ENCODE peak calls at places on chromosome 1, in nine cellular contexts. W, F, U, I, V, L, Q, A and D are unnamed samples.

GRCh38 chr1:160710531-160711252 is 930 bp downstream of the CD48 start:
- DNase-seq in W (no peak), F (no peak), U (no peak), I (no peak), V (no peak), L (peak), Q (no peak), A (no peak), D (no peak)

GRCh38 chr1:56396524-56397067 is 182.8 kb downstream of the PLPP3 start:
- DNase-seq in W (no peak), F (no peak), U (no peak), I (no peak), V (no peak), L (no peak), Q (no peak), A (no peak), D (no peak)

GRCh38 chr1:227728892-227729143 is 6.3 kb downstream of the JMJD4 start:
- DNase-seq in W (no peak), F (no peak), U (no peak), I (no peak), V (no peak), L (no peak), Q (no peak), A (no peak), D (no peak)

GRCh38 chr1:58515794-58516401 is 30.6 kb downstream of the OMA1 start:
- DNase-seq in W (peak), F (peak), U (peak), I (peak), V (peak), L (peak), Q (peak), A (peak), D (peak)

GRCh38 chr1:159229486-159229885 is 24.8 kb downstream of the ACKR1 start:
- DNase-seq in W (no peak), F (no peak), U (no peak), I (no peak), V (no peak), L (no peak), Q (no peak), A (no peak), D (no peak)

GRCh38 chr1:53519412-53519811 is 60.2 kb downstream of the DMRTB1 start:
- DNase-seq in W (no peak), F (no peak), U (peak), I (peak), V (no peak), L (no peak), Q (no peak), A (no peak), D (no peak)

GRCh38 chr1:119779869-119780356 is 11.2 kb upstream of the HMGCS2 start:
- DNase-seq in W (peak), F (no peak), U (peak), I (no peak), V (no peak), L (no peak), Q (no peak), A (peak), D (peak)

GRCh38 chr1:54711536-54711935 is 4.1 kb upstream of the TTC4 start:
- DNase-seq in W (no peak), F (no peak), U (no peak), I (no peak), V (no peak), L (no peak), Q (no peak), A (no peak), D (no peak)

GRCh38 chr1:87137342-87137739 is 191.3 kb upstream of the LMO4 start:
- DNase-seq in W (no peak), F (no peak), U (no peak), I (no peak), V (no peak), L (no peak), Q (no peak), A (no peak), D (no peak)

GRCh38 chr1:176976236-176976635 is 188.3 kb downstream of the ASTN1 start:
- DNase-seq in W (no peak), F (no peak), U (no peak), I (peak), V (no peak), L (no peak), Q (no peak), A (no peak), D (no peak)

DNA sequence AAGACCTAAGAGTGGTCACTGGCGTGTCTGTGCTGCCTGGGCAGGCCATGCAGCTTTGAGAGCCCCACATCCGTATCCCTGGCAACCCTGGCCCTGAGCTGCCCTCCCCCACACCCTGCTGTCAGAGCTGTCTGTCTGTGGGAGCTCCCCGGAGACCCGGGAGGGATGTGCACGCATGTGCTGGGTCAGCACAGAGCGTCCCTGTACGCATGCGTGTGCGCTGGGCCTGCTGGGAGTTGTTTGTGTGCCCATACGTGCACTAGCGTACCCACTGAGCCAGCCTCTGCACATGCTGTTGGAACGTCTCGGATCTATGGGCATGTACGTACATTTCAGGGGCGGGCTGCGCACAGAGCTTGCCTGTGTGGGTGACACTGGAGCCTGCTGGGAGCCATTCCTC is 89.3 kb downstream of the EPHB2 start:
- DNase-seq in W (no peak), F (no peak), U (no peak), I (no peak), V (no peak), L (no peak), Q (no peak), A (no peak), D (no peak)
- H3K4me3 ChIP-seq in W (no peak), F (no peak), U (no peak), I (no peak), V (no peak), L (no peak), Q (no peak), A (no peak), D (no peak)

GRCh38 chr1:76179297-76179696 is 104.8 kb downstream of the ST6GALNAC3 start:
- DNase-seq in W (no peak), F (no peak), U (no peak), I (no peak), V (no peak), L (no peak), Q (no peak), A (no peak), D (no peak)

GRCh38 chr1:76187436-76187835 is 112.9 kb downstream of the ST6GALNAC3 start:
- DNase-seq in W (no peak), F (no peak), U (no peak), I (no peak), V (no peak), L (no peak), Q (no peak), A (no peak), D (no peak)

GRCh38 chr1:76190749-76191424 is 116.3 kb downstream of the ST6GALNAC3 start:
- DNase-seq in W (no peak), F (no peak), U (no peak), I (no peak), V (no peak), L (peak), Q (no peak), A (peak), D (no peak)

GRCh38 chr1:76186617-76187016 is 112.1 kb downstream of the ST6GALNAC3 start:
- DNase-seq in W (no peak), F (no peak), U (no peak), I (no peak), V (no peak), L (no peak), Q (no peak), A (no peak), D (no peak)

GRCh38 chr1:76185207-76185606 is 110.7 kb downstream of the ST6GALNAC3 start:
- DNase-seq in W (peak), F (no peak), U (no peak), I (no peak), V (no peak), L (no peak), Q (no peak), A (no peak), D (no peak)
- TF ChIP-seq CTCF in W (no peak), F (no peak), U (no peak), I (no peak), V (no peak), L (no peak), Q (no peak), A (no peak), D (no peak)

DNA sequence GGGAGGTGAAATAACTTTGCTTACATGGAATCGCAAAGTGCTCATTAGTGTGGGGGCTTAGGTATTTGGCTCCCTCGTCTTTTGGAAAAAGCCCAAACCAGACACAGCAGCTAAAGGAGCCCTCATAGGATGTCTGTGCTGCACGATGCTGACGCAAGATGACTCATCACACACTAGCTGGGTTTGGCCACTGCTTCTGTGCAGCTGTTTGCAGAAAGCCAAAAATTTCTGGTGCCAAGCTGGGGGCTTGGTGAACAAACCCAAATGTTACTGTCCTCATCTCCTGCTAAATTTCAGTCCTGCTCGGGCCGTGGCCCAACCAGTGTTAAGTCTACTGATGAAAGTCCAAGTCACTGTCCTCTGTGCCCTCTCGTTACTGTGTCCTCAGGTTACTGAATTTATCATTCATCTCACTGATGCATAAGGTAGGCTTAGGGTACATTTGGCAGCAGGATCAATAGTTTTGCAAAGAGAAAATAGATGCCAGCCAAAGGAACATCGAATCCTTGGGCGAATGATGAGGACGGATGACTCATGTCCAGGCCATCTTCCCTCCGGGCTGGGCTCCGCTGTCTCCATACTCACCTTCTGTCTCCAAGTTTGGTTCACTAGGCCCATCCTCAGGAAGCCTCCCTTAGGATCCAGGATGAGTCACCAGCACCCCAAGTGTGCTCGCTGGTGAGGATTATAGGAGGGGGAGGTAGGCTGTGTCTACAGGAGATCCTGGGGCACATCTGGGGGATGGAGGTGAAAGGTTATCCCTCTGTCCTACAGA is 177.7 kb downstream of the ADSS2 start:
- DNase-seq in W (peak), F (peak), U (peak), I (no peak), V (no peak), L (no peak), Q (peak), A (peak), D (peak)
- H3K4me3 ChIP-seq in W (peak), F (peak), U (peak), I (no peak), V (no peak), L (no peak), Q (peak), A (no peak), D (peak)

GRCh38 chr1:65623895-65624294 is 168.8 kb upstream of the PDE4B start:
- DNase-seq in W (no peak), F (no peak), U (no peak), I (no peak), V (no peak), L (no peak), Q (no peak), A (no peak), D (peak)
- TF ChIP-seq CTCF in W (peak), F (no peak), U (no peak), I (no peak), V (no peak), L (no peak), Q (no peak), A (no peak), D (peak)

GRCh38 chr1:192224386-192224785 is 66.1 kb downstream of the RGS18 start:
- DNase-seq in W (no peak), F (no peak), U (no peak), I (no peak), V (no peak), L (no peak), Q (no peak), A (no peak), D (no peak)

GRCh38 chr1:192227330-192227729 is 69.1 kb downstream of the RGS18 start:
- DNase-seq in W (no peak), F (no peak), U (no peak), I (no peak), V (no peak), L (no peak), Q (no peak), A (no peak), D (no peak)

GRCh38 chr1:192224846-192225245 is 66.6 kb downstream of the RGS18 start:
- DNase-seq in W (no peak), F (no peak), U (no peak), I (no peak), V (no peak), L (no peak), Q (no peak), A (no peak), D (no peak)

GRCh38 chr1:192225266-192225665 is 67.0 kb downstream of the RGS18 start:
- DNase-seq in W (no peak), F (no peak), U (no peak), I (no peak), V (no peak), L (no peak), Q (no peak), A (no peak), D (peak)

DNA sequence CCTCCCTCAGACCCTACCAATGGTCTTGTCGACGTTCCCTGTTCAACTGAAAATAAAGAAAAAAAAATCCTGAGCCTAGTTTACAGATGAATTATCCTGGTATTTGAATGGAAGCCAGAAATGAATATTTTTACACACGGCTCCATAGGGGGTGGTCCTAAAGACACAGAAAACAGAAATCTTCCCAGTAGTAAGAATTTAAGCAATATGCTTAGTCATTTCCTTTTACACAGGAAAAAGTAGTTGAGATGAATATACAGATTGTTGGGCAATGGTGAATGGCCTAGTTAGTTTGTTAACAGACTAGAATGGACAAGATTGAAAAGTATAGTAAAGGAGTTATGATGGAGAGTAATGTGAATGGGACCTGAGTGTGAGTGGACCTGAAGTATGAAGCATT is 67.5 kb downstream of the RGS18 start:
- DNase-seq in W (peak), F (no peak), U (peak), I (no peak), V (no peak), L (no peak), Q (peak), A (peak), D (peak)
- H3K4me3 ChIP-seq in W (no peak), F (no peak), U (no peak), I (no peak), V (no peak), L (no peak), Q (no peak), A (no peak), D (no peak)

GRCh38 chr1:225418059-225418458 is 9.8 kb downstream of the LBR start:
- DNase-seq in W (no peak), F (no peak), U (no peak), I (no peak), V (no peak), L (no peak), Q (no peak), A (no peak), D (no peak)

GRCh38 chr1:225415967-225416745 is 11.7 kb downstream of the LBR start:
- DNase-seq in W (no peak), F (no peak), U (no peak), I (no peak), V (no peak), L (no peak), Q (no peak), A (no peak), D (no peak)

GRCh38 chr1:225422033-225422605 is 5.7 kb downstream of the LBR start:
- DNase-seq in W (no peak), F (no peak), U (no peak), I (no peak), V (no peak), L (no peak), Q (no peak), A (no peak), D (no peak)

GRCh38 chr1:225415307-225415706 is 12.5 kb downstream of the LBR start:
- DNase-seq in W (no peak), F (no peak), U (no peak), I (no peak), V (no peak), L (no peak), Q (no peak), A (no peak), D (no peak)

GRCh38 chr1:225418598-225418997 is 9.2 kb downstream of the LBR start:
- DNase-seq in W (no peak), F (no peak), U (no peak), I (no peak), V (no peak), L (no peak), Q (no peak), A (no peak), D (no peak)
- TF ChIP-seq CTCF in W (no peak), F (no peak), U (no peak), I (no peak), V (no peak), L (no peak), Q (no peak), A (no peak), D (no peak)

GRCh38 chr1:28885982-28886730 is 28.2 kb upstream of the EPB41 start:
- DNase-seq in W (no peak), F (no peak), U (no peak), I (no peak), V (no peak), L (peak), Q (no peak), A (no peak), D (no peak)
- H3K4me3 ChIP-seq in W (peak), F (peak), U (no peak), I (peak), V (peak), L (peak), Q (no peak), A (no peak), D (no peak)

GRCh38 chr1:209895709-209896108 is 42.3 kb upstream of the SYT14 start:
- DNase-seq in W (peak), F (no peak), U (peak), I (no peak), V (no peak), L (no peak), Q (no peak), A (peak), D (peak)

GRCh38 chr1:209900734-209901133 is 37.3 kb upstream of the SYT14 start:
- DNase-seq in W (peak), F (no peak), U (peak), I (no peak), V (no peak), L (no peak), Q (no peak), A (peak), D (peak)

GRCh38 chr1:209896346-209896745 is 41.7 kb upstream of the SYT14 start:
- DNase-seq in W (no peak), F (no peak), U (peak), I (no peak), V (no peak), L (no peak), Q (no peak), A (no peak), D (peak)

GRCh38 chr1:209899948-209900347 is 38.1 kb upstream of the SYT14 start:
- DNase-seq in W (no peak), F (no peak), U (no peak), I (peak), V (no peak), L (peak), Q (no peak), A (no peak), D (no peak)
- TF ChIP-seq CTCF in W (peak), F (peak), U (peak), I (peak), V (peak), L (peak), Q (no peak), A (peak), D (peak)

GRCh38 chr1:81873946-81874345 is 73.2 kb downstream of the ADGRL2 start:
- DNase-seq in W (no peak), F (no peak), U (peak), I (no peak), V (no peak), L (no peak), Q (no peak), A (no peak), D (no peak)
- H3K4me3 ChIP-seq in W (no peak), F (no peak), U (no peak), I (no peak), V (no peak), L (no peak), Q (no peak), A (no peak), D (no peak)

DNA sequence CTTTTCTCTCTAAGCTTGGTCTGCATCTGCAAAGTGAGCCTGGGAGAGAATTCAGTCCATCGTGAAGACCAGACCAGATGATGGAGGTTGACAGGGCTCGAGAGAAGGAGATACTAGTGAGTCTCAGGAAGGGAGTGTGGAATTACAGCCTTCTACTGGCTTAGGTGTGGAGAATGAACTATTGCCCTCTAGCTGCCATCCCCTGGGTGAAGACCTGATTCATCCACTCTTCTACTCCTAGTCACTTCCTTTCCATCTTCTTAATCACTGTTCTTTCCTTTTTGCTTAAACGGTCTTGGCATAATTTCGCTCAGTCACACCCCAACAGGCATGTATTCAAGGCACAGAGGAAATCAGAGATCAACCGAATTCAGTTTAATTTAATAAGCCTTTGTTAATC is 34.0 kb upstream of the HSD17B7 start:
- DNase-seq in W (peak), F (no peak), U (peak), I (no peak), V (no peak), L (no peak), Q (no peak), A (peak), D (no peak)
- TF ChIP-seq CTCF in W (no peak), F (no peak), U (no peak), I (no peak), V (peak), L (no peak), Q (no peak), A (peak), D (peak)